ENCODE peak calls at places on chromosomes 7 and 10, in four cellular contexts. Y is T-cell; Z is iPS-NIHi11; D is activated T-cell treated with anti-CD3 and anti-CD28 coated beads, Interleukin-2, amount 50 U/mL, for 72 hours. Q is an unnamed sample.

GRCh38 chr7:93062599-93062998 is 55.2 kb downstream of the SAMD9 start:
- DNase-seq in D (no peak), Z (no peak), Y (no peak), Q (no peak)

GRCh38 chr7:123645516-123645915 is 10.2 kb upstream of the LMOD2 start:
- DNase-seq in Y (no peak), D (no peak), Z (no peak), Q (no peak)

GRCh38 chr7:75985518-75986146 is 8.8 kb downstream of the TMEM120A start:
- DNase-seq in D (no peak), Y (no peak), Z (no peak), Q (no peak)

GRCh38 chr10:36211856-36212255 is 569.8 kb upstream of the FZD8 start:
- DNase-seq in Z (no peak), D (no peak), Y (no peak), Q (no peak)

GRCh38 chr10:7696545-7696944 is 6.6 kb upstream of the ITIH2 start:
- DNase-seq in Y (no peak), Z (peak), D (no peak), Q (no peak)

GRCh38 chr7:105913947-105914346 is 37.5 kb upstream of the ATXN7L1 start:
- DNase-seq in Y (no peak), Z (no peak), D (no peak), Q (no peak)

GRCh38 chr7:5831196-5831595 is 49.4 kb upstream of the OCM start:
- DNase-seq in Y (no peak), Z (peak), D (no peak), Q (no peak)

GRCh38 chr10:76885815-76886214 is 751.8 kb downstream of the KCNMA1 start:
- DNase-seq in Z (peak), Y (no peak), D (no peak), Q (no peak)

GRCh38 chr7:55427279-55427788 is 62.2 kb downstream of the LANCL2 start:
- DNase-seq in Y (no peak), Z (no peak), D (no peak), Q (no peak)

GRCh38 chr10:5534051-5534821 is 9.5 kb downstream of the CALML3 start:
- DNase-seq in Z (no peak), D (no peak), Y (no peak), Q (no peak)

GRCh38 chr10:131516285-131516684 is 204.8 kb upstream of the TCERG1L start:
- DNase-seq in Y (no peak), Z (no peak), D (no peak), Q (no peak)

GRCh38 chr7:122802211-122802833 is 83.9 kb downstream of the CADPS2 start:
- DNase-seq in D (no peak), Z (peak), Y (no peak), Q (no peak)